ENCODE peak calls at places on chromosomes 7 and 10, in five cellular contexts. T, F, Q, O and V are unnamed samples.

GRCh38 chr7:49324707-49325106 is 400.4 kb downstream of the CDC14C start:
- DNase-seq in T (no peak), F (no peak), Q (peak; percentile 0), O (no peak), V (no peak)

GRCh38 chr7:43535031-43535451 is 47.9 kb upstream of the STK17A start:
- DNase-seq in T (no peak), F (no peak), Q (peak; percentile 34), O (no peak), V (no peak)

GRCh38 chr10:17847586-17848296 is 38.6 kb downstream of the MRC1 start:
- DNase-seq in T (peak; percentile 8), F (no peak), Q (peak; percentile 38), O (no peak), V (no peak)

GRCh38 chr10:86969421-86970041 is 1.2 kb downstream of the ADIRF start:
- DNase-seq in T (no peak), F (peak; percentile 46), Q (peak; percentile 75), O (no peak), V (no peak)

GRCh38 chr7:16398211-16399017 is 22.9 kb downstream of the CRPPA start:
- DNase-seq in T (no peak), F (no peak), Q (no peak), O (no peak), V (no peak)

GRCh38 chr10:80141696-80142460 is 9.3 kb downstream of the PLAC9 start:
- DNase-seq in T (no peak), F (no peak), Q (no peak), O (no peak), V (no peak)

GRCh38 chr10:91344117-91344856 is 65.9 kb upstream of the HECTD2 start:
- DNase-seq in T (no peak), F (no peak), Q (no peak), O (peak; percentile 83), V (no peak)

GRCh38 chr7:137169282-137169698 is 174.2 kb downstream of the PTN start:
- DNase-seq in T (peak; percentile 71), F (peak; percentile 65), Q (peak; percentile 78), O (peak; percentile 46), V (peak; percentile 83)

GRCh38 chr7:115941703-115942268 is 88.8 kb downstream of the TFEC start:
- DNase-seq in T (no peak), F (no peak), Q (peak; percentile 1), O (no peak), V (no peak)

GRCh38 chr7:84274029-84274638 is 79.5 kb upstream of the SEMA3A start:
- DNase-seq in T (peak; percentile 67), F (no peak), Q (peak; percentile 21), O (no peak), V (no peak)
- H3K18ac ChIP-seq in T (no peak overlapping the region), F (peak overlapping the region; percentile 15), Q (peak overlapping the region; percentile 34), O (no peak overlapping the region), V (no peak overlapping the region)

DNA sequence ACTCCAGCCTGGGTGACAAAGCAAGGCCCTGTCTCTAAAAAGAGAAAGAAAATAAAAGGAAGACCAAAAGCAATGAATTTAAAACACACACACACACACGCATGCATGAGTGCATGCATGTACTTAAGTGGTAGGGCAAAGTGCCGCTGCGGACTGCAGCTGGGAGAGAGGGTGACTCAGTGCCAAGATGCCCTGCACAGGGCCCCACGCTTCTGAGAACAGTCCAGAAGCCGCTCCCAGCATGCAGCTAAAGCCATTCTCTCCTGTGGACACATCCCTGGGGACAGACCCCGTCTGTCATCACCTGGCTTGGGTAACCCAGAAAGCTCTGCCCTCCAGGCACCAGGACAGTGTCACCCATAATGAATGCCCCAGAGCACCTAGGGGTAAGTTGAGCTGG is 61.0 kb upstream of the MYL10 start:
- DNase-seq in T (no peak), F (no peak), Q (no peak), O (peak; percentile 64), V (no peak)
- H2BK12ac ChIP-seq in T (no peak overlapping the region), F (no peak overlapping the region), Q (no peak overlapping the region), O (no peak overlapping the region), V (no peak overlapping the region)

DNA sequence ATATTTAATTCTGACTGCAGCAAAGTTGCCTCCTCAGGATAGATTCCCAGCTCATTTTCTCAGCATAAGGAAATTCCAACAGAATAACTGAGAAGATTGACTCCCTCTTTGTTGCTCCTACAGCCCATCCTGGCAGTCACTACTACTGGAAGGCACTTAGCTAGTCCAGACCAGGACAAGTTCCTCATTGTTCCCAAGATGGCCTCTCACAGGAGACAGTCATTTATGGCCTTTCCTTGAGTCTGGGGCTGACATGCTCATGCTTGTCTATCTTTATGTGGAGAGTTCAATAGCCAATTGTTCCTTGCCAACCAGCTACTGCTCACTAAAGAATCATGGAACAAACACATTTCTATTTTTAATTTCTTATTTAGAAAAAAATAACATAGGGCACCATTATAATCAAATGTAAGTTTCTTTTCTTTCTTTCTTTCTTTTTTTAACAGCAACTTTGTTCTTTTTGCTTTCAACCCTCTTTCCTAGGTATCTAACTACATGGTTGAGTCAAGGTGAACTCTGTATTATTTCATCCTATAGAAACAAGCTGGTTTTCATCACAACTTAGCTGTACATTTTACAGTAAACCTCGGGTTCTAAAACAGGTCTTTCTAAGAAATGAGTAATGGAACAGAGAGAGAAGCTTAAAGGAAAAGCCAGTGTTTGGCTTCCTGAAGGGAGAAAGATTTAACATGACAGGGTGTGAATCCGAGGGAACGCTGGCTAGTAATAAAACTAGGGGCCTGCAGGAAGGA is 143.1 kb upstream of the ITGB1 start:
- DNase-seq in T (no peak), F (no peak), Q (no peak), O (no peak), V (no peak)
- H3K18ac ChIP-seq in T (no peak overlapping the region), F (no peak overlapping the region), Q (no peak overlapping the region), O (no peak overlapping the region), V (no peak overlapping the region)

GRCh38 chr10:43694526-43694925 is 45.8 kb upstream of the ZNF32 start:
- DNase-seq in T (no peak), F (no peak), Q (no peak), O (no peak), V (no peak)
- H2BK12ac ChIP-seq in T (no peak overlapping the region), F (no peak overlapping the region), Q (no peak overlapping the region), O (no peak overlapping the region), V (no peak overlapping the region)

GRCh38 chr10:76285012-76285411 is 853.6 kb downstream of the LRMDA start:
- DNase-seq in T (no peak), F (no peak), Q (peak; percentile 89), O (no peak), V (no peak)
- H3K18ac ChIP-seq in T (no peak overlapping the region), F (no peak overlapping the region), Q (no peak overlapping the region), O (no peak overlapping the region), V (no peak overlapping the region)

DNA sequence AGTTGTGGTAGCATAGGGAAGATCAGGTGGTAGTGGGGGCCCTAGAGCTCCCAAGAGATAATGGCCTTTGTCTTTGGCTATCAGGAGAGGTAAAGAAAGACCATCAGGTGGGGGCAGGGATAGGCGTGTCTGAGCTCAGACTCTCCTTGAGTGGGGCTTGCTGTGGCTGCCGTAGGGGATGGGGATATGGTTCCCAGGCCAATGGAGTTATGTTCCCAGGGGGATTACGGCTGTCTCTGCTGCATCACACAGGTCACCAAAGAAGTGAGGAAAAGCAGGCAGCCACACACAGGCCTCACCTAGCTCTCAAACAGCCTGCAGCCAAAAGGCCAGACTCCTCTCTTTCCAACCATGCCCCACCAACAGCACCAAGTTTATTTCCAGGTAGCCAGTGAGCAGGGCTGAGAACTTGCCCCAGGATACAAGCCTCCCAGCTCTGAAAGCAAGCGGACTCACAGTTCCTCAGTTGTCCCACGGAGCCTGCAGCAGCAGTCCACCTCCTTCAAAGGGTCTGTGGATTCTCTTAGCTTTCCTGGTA is 37.6 kb upstream of the C1QL3 start:
- DNase-seq in T (no peak), F (no peak), Q (no peak), O (no peak), V (no peak)
- H2BK12ac ChIP-seq in T (no peak overlapping the region), F (no peak overlapping the region), Q (no peak overlapping the region), O (no peak overlapping the region), V (no peak overlapping the region)

GRCh38 chr10:50497758-50498157 is 126.0 kb downstream of the SGMS1 start:
- DNase-seq in T (no peak), F (no peak), Q (peak; percentile 25), O (no peak), V (no peak)
- H3K18ac ChIP-seq in T (no peak overlapping the region), F (no peak overlapping the region), Q (no peak overlapping the region), O (no peak overlapping the region), V (no peak overlapping the region)